ENCODE peak calls at places on chromosomes 6 and 20, in ten cellular contexts. A, V, C, L, B, W, O, I, Q and P are unnamed samples.

GRCh38 chr6:98877250-98877649 is 42.9 kb downstream of the POU3F2 start:
- DNase-seq in V (no peak), B (no peak), A (no peak), W (no peak), I (no peak), O (no peak), Q (no peak), C (no peak), L (no peak), P (no peak)

GRCh38 chr6:67736161-67736560 is 898.9 kb upstream of the ADGRB3 start:
- DNase-seq in O (no peak), C (no peak), V (no peak), A (no peak), B (no peak), W (no peak), L (no peak), Q (no peak), I (no peak), P (no peak)

GRCh38 chr6:90107721-90108364 is 188.8 kb downstream of the BACH2 start:
- DNase-seq in O (no peak), V (no peak), I (no peak), L (no peak), Q (no peak), A (no peak), C (no peak), W (no peak), B (no peak), P (no peak)

GRCh38 chr6:98977606-98978292 is 30.0 kb upstream of the FBXL4 start:
- DNase-seq in W (peak), L (no peak), Q (no peak), C (no peak), V (no peak), I (no peak), O (no peak), A (no peak), B (no peak), P (no peak)

GRCh38 chr6:88545991-88546390 is 379.8 kb upstream of the CNR1 start:
- DNase-seq in W (no peak), Q (no peak), O (no peak), V (no peak), L (no peak), B (no peak), C (no peak), I (no peak), A (no peak), P (no peak)

GRCh38 chr20:44807051-44807683 is 3.2 kb downstream of the RIMS4 start:
- DNase-seq in A (no peak), B (no peak), W (no peak), V (no peak), L (no peak), C (no peak), I (no peak), Q (no peak), O (peak), P (no peak)

GRCh38 chr20:31818376-31818908 is 714 bp upstream of the MYLK2 start:
- DNase-seq in C (no peak), Q (no peak), V (no peak), W (no peak), A (no peak), B (no peak), L (no peak), I (no peak), O (peak), P (no peak)

GRCh38 chr6:123402052-123402451 is 234.7 kb downstream of the TRDN start:
- DNase-seq in O (no peak), I (no peak), L (no peak), C (no peak), A (no peak), B (no peak), V (no peak), W (no peak), Q (no peak), P (no peak)

GRCh38 chr6:85470023-85470410 is 20.1 kb downstream of the NT5E start:
- DNase-seq in O (no peak), A (no peak), Q (no peak), L (no peak), I (no peak), B (no peak), V (no peak), W (no peak), C (no peak), P (no peak)

GRCh38 chr6:124993327-124993726 is 31.1 kb downstream of the RNF217 start:
- DNase-seq in W (no peak), B (no peak), A (no peak), L (no peak), Q (no peak), O (no peak), C (no peak), I (no peak), V (no peak), P (no peak)

GRCh38 chr6:170279977-170280688 is 10.7 kb downstream of the DLL1 start:
- DNase-seq in Q (no peak), W (no peak), B (no peak), L (peak), A (peak), V (no peak), C (no peak), O (no peak), I (no peak), P (no peak)

GRCh38 chr6:43778976-43779863 is 9.2 kb downstream of the VEGFA start:
- DNase-seq in L (no peak), W (no peak), C (no peak), B (no peak), Q (no peak), I (no peak), O (no peak), V (no peak), A (no peak), P (no peak)

GRCh38 chr6:2179950-2180349 is 65.5 kb downstream of the GMDS start:
- DNase-seq in C (no peak), B (no peak), L (peak), I (no peak), O (no peak), A (no peak), V (no peak), Q (no peak), W (no peak), P (no peak)

GRCh38 chr6:111871725-111872520 is 1.3 kb downstream of the FYN start:
- DNase-seq in Q (no peak), L (no peak), C (peak), W (no peak), V (no peak), B (peak), I (no peak), O (no peak), A (no peak), P (no peak)

GRCh38 chr6:108118359-108118724 is 43.8 kb upstream of the OSTM1 start:
- DNase-seq in A (no peak), B (no peak), I (no peak), C (no peak), W (no peak), O (no peak), Q (no peak), L (no peak), V (no peak), P (no peak)

GRCh38 chr6:31227143-31227542 is 44.7 kb downstream of the HLA-C start:
- DNase-seq in W (no peak), A (no peak), B (no peak), V (no peak), I (no peak), L (no peak), C (no peak), O (no peak), Q (no peak), P (no peak)

GRCh38 chr6:99501762-99502161 is 13.5 kb downstream of the USP45 start:
- DNase-seq in A (no peak), B (no peak), W (no peak), O (no peak), L (no peak), V (no peak), I (no peak), C (no peak), Q (no peak), P (no peak)

GRCh38 chr6:119942078-119942752 is 592.7 kb upstream of the MAN1A1 start:
- DNase-seq in I (no peak), B (no peak), A (no peak), L (no peak), V (no peak), Q (no peak), W (no peak), C (no peak), O (no peak), P (no peak)

GRCh38 chr6:105608711-105609374 is 206.0 kb upstream of the PREP start:
- DNase-seq in B (no peak), W (no peak), I (no peak), O (no peak), V (peak), C (no peak), L (no peak), Q (no peak), A (no peak), P (no peak)

GRCh38 chr20:24235224-24235735 is 234.1 kb upstream of the SYNDIG1 start:
- DNase-seq in L (no peak), B (no peak), C (peak), V (no peak), A (no peak), I (no peak), O (no peak), Q (no peak), W (no peak), P (no peak)

GRCh38 chr6:160030103-160030502 is 61.2 kb downstream of the IGF2R start:
- DNase-seq in B (peak), A (no peak), C (peak), Q (peak), L (peak), O (peak), V (peak), I (no peak), W (peak), P (no peak)

GRCh38 chr6:69370763-69371162 is 426.0 kb downstream of the LMBRD1 start:
- DNase-seq in I (no peak), B (no peak), O (no peak), W (no peak), L (no peak), Q (no peak), V (no peak), C (no peak), A (no peak), P (no peak)

GRCh38 chr6:20433929-20434328 is 32.2 kb downstream of the E2F3 start:
- DNase-seq in A (no peak), C (no peak), B (no peak), L (no peak), V (no peak), Q (no peak), W (no peak), I (no peak), O (no peak), P (no peak)

GRCh38 chr20:46021361-46022359 is 7.4 kb upstream of the SLC12A5 start:
- DNase-seq in Q (no peak), W (no peak), A (peak), B (no peak), I (peak), O (no peak), C (no peak), V (no peak), L (no peak), P (peak)

GRCh38 chr20:24676978-24677370 is 207.5 kb downstream of the SYNDIG1 start:
- DNase-seq in O (peak), Q (no peak), B (peak), V (no peak), A (no peak), I (no peak), L (no peak), C (no peak), W (no peak), P (no peak)

GRCh38 chr6:139625998-139626975 is 251.8 kb upstream of the CITED2 start:
- DNase-seq in I (no peak), A (no peak), W (peak), B (no peak), C (no peak), L (peak), V (no peak), Q (no peak), O (no peak), P (no peak)

GRCh38 chr6:85516168-85516567 is 66.3 kb downstream of the NT5E start:
- DNase-seq in C (no peak), Q (no peak), L (no peak), A (no peak), O (no peak), V (no peak), W (peak), I (no peak), B (no peak), P (no peak)

GRCh38 chr20:9241232-9241692 is 172.4 kb downstream of the PLCB4 start:
- DNase-seq in B (no peak), L (no peak), W (peak), I (no peak), O (no peak), Q (no peak), V (peak), C (no peak), A (no peak), P (no peak)

GRCh38 chr20:31606928-31607639 is 2.0 kb downstream of the ID1 start:
- DNase-seq in W (no peak), L (peak), B (no peak), Q (no peak), V (no peak), C (no peak), I (peak), O (no peak), A (no peak), P (no peak)

GRCh38 chr20:44448753-44449546 is 26.7 kb upstream of the TTPAL start:
- DNase-seq in Q (no peak), I (peak), W (no peak), B (no peak), O (no peak), L (no peak), V (no peak), A (peak), C (no peak), P (no peak)

GRCh38 chr20:35511814-35512420 is 17.5 kb downstream of the C20orf173 start:
- DNase-seq in B (peak), C (no peak), Q (no peak), V (no peak), O (no peak), A (peak), W (no peak), I (peak), L (no peak), P (no peak)
- TF ChIP-seq CTCF in B (peak), C (peak), Q (peak), V (peak), O (peak), A (peak), W (peak), I (peak), L (peak), P (peak)

GRCh38 chr20:57047281-57048026 is 219.0 kb downstream of the BMP7 start:
- DNase-seq in O (peak), B (no peak), V (no peak), A (no peak), I (no peak), C (no peak), L (no peak), W (no peak), Q (no peak), P (no peak)
- TF ChIP-seq CTCF in O (no peak), B (no peak), V (peak), A (no peak), I (peak), C (no peak), L (peak), W (peak), Q (no peak), P (peak)

DNA sequence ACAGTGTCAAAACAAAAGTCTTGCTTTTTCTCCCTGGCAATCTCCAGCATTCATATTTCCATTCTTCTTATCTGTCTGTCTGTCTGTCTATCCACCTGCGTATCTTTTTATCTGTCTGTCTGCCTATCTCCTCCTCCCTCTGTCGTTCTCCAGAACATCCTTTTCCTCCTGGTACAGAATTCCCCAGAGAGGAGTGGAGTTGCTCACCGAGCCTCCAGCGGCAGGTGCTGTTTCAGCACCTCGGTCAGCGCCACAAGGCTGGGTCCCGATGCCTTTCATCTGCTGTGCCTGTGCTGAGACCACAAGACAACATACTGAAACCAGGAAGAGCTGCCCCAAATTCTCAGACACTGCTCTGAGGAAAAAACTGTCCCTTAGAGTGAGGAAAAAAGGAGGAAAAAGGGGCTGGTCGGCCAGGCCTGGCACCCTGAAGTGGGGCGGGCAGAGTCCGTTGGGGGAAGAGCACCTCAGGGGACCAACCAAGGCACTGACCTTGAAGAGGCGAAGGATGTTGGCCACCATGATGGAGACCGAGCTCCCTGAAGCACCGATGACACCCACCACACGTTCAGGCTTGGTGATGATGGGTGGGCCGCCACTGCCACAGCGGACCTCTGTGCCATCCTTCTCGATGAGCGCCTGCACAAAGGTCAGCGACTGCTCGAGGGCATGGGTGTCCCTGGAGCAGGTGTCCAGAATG is 13.3 kb downstream of the GRM4 start:
- DNase-seq in C (no peak), Q (no peak), O (no peak), L (no peak), A (peak), W (no peak), V (no peak), I (peak), B (no peak), P (peak)
- TF ChIP-seq CTCF in C (no peak), Q (no peak), O (no peak), L (no peak), A (no peak), W (no peak), V (no peak), I (no peak), B (no peak), P (no peak)

GRCh38 chr6:166987930-166988329 is 11.3 kb upstream of the CEP43 start:
- DNase-seq in A (no peak), W (no peak), L (no peak), I (no peak), O (no peak), B (no peak), V (no peak), Q (no peak), C (no peak), P (no peak)
- TF ChIP-seq CTCF in A (no peak), W (no peak), L (no peak), I (no peak), O (no peak), B (no peak), V (no peak), Q (no peak), C (no peak), P (no peak)

DNA sequence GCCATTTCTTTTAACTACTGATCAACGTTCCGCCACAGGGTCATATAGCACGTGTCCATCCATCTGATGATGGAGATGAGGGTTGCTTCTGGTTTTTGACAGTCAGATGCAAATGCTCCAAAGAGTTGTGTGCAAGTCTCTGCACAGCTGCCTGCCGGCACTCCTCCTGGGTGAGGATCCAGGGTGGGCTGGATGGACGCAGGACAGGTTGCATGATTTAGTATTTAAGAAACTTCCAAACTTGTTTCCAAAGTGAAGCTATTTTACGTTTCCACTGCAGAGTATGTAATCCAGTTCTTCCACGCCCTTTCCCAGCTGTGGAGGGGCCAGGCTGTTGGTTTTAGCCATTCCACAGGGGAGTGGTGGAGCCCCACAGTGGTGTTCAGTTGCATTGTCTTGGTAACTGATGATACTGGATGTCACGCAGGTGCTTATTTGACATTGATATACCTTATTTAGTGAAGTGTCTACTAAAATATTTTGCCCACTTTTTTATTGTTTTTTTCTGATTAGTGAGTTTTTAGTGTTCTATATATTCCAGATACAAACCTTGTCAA is 157.2 kb downstream of the THBS2 start:
- DNase-seq in C (no peak), V (no peak), Q (no peak), L (no peak), O (no peak), W (no peak), B (no peak), I (no peak), A (no peak), P (no peak)
- TF ChIP-seq CTCF in C (no peak), V (no peak), Q (no peak), L (no peak), O (no peak), W (peak), B (no peak), I (peak), A (no peak), P (no peak)

GRCh38 chr6:132932566-132932965 is 118.2 kb downstream of the RPS12 start:
- DNase-seq in C (no peak), O (no peak), L (no peak), B (no peak), V (no peak), Q (no peak), A (no peak), W (no peak), I (no peak), P (no peak)

GRCh38 chr6:132933085-132933484 is 118.7 kb downstream of the RPS12 start:
- DNase-seq in B (no peak), I (no peak), W (no peak), O (no peak), Q (no peak), A (no peak), L (no peak), C (no peak), V (no peak), P (no peak)

GRCh38 chr6:132934496-132934895 is 120.1 kb downstream of the RPS12 start:
- DNase-seq in O (no peak), L (no peak), Q (no peak), W (no peak), B (no peak), I (no peak), C (no peak), V (peak), A (no peak), P (no peak)

GRCh38 chr6:132936641-132937040 is 122.3 kb downstream of the RPS12 start:
- DNase-seq in C (no peak), I (no peak), Q (no peak), W (no peak), A (no peak), L (no peak), O (no peak), B (no peak), V (no peak), P (no peak)

GRCh38 chr6:132937466-132937906 is 123.1 kb downstream of the RPS12 start:
- DNase-seq in W (peak), L (peak), C (peak), B (no peak), A (peak), O (no peak), Q (no peak), I (peak), V (peak), P (peak)
- TF ChIP-seq CTCF in W (peak), L (peak), C (no peak), B (peak), A (peak), O (no peak), Q (peak), I (peak), V (peak), P (peak)

DNA sequence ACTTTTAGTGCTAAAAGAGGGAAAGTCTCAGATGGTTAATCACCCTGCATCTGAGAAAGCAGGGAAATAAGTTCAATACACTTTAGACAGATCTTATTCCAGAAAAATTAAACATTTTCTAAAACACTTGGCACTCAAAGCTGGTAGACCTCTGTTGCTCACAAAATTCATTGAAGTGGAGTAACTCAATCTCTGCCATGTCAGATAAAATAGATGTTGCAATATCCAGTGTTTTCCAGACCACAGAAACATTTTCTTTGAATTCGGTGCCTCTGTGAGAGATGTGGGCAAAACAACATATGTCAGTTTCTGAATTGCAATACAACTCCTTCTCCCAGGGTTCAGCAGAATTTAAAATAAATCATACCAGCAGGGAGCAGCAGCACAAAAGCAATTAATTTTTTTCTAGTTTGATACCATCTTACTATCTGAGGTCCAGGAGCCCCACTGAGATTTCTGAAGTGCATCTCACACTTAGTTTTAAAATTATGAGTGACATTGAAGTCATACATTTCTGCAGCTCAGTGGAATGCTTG is 11.3 kb upstream of the PKHD1 start:
- DNase-seq in V (no peak), L (no peak), B (no peak), I (no peak), W (no peak), C (no peak), Q (no peak), A (no peak), O (no peak), P (no peak)
- TF ChIP-seq CTCF in V (no peak), L (no peak), B (no peak), I (no peak), W (no peak), C (no peak), Q (no peak), A (no peak), O (no peak), P (no peak)